ENCODE peak calls at places on chromosome 21, in four cellular contexts. S, U, Y and J are unnamed samples.

GRCh38 chr21:33650230-33650629 is 7.9 kb downstream of the ITSN1 start:
- DNase-seq in S (no peak), U (no peak), Y (no peak), J (no peak)

GRCh38 chr21:44466351-44466954 is 11.1 kb downstream of the LRRC3 start:
- DNase-seq in S (no peak), U (no peak), Y (no peak), J (no peak)

GRCh38 chr21:15084668-15085067 is 19.9 kb upstream of the NRIP1 start:
- DNase-seq in S (no peak), U (no peak), Y (peak; percentile 61), J (no peak)

GRCh38 chr21:34091607-34092006 is 18.2 kb downstream of the MRPS6 start:
- DNase-seq in S (peak; percentile 3), U (no peak), Y (no peak), J (peak; percentile 34)

GRCh38 chr21:28675265-28676041 is 317.2 kb downstream of the LTN1 start:
- DNase-seq in S (no peak), U (no peak), Y (no peak), J (no peak)

GRCh38 chr21:27369962-27370578 is 403.2 kb upstream of the ADAMTS5 start:
- DNase-seq in S (no peak), U (no peak), Y (no peak), J (no peak)

GRCh38 chr21:22355949-22356348 is 1357.7 kb downstream of the NCAM2 start:
- DNase-seq in S (no peak), U (no peak), Y (no peak), J (no peak)

GRCh38 chr21:27812279-27812678 is 845.4 kb upstream of the ADAMTS5 start:
- DNase-seq in S (no peak), U (no peak), Y (no peak), J (no peak)

GRCh38 chr21:37531402-37532042 is 164.9 kb downstream of the DYRK1A start:
- DNase-seq in S (no peak), U (no peak), Y (no peak), J (no peak)

GRCh38 chr21:34180826-34181359 is 107.5 kb downstream of the MRPS6 start:
- DNase-seq in S (no peak), U (no peak), Y (peak; percentile 28), J (no peak)

GRCh38 chr21:32565856-32566465 is 19.4 kb downstream of the TCP10L start:
- DNase-seq in S (no peak), U (no peak), Y (no peak), J (no peak)

GRCh38 chr21:34135330-34135729 is 62.0 kb downstream of the MRPS6 start:
- DNase-seq in S (no peak), U (no peak), Y (no peak), J (no peak)

GRCh38 chr21:28308516-28308915 is 684.2 kb downstream of the LTN1 start:
- DNase-seq in S (no peak), U (no peak), Y (no peak), J (no peak)

GRCh38 chr21:33259428-33259827 is 6.7 kb upstream of the IL10RB start:
- DNase-seq in S (no peak), U (no peak), Y (no peak), J (no peak)

GRCh38 chr21:44845418-44846200 is 27.7 kb upstream of the SUMO3 start:
- DNase-seq in S (no peak), U (peak; percentile 61), Y (peak; percentile 76), J (peak; percentile 97)

DNA sequence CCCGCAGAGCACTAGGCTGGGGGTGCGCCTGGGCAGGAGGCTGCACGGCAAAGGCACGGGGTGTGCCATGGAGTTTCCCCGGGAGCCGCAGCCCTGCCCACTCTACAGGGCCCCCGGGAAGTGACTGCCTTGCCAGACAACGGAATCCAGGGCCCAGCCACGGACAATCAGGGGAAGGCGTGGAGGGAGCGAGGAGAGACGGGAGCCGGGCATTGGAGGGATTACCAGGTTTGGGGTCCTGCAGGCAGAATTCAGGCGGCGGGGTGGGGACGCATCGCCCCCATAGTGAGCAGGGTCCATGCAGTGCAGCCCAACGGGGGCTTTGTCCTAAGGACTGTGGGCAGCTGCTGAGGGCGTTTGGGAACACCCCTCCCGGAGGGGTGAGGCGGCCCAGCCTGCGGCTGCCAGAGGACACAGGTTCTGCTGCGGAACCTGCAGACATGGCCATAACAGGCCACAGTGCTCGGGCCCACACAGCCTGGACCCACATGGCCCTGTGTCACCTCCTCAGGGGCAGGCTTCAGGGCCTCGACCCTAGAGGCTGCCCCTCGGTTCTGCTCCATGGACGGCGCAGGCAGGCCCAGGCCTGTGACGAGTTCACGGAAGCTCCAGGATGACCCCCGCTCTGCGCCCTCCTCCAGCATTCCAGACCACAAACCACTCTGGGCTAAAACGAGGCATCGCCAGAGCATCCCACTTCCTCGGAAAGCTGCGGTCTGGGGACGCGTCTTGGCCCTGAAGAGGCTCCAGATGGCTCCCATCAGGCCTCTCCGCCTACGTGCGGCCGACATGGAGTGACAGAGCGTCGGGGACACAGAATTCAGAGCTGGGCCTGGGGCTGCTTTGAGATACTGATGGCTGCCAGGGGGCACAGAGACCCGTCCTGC is 54.5 kb downstream of the COL6A1 start:
- DNase-seq in S (no peak), U (no peak), Y (no peak), J (no peak)
- TF ChIP-seq FOSL1 in S (no peak), U (no peak), Y (no peak), J (no peak)

GRCh38 chr21:29676395-29676794 is 263.4 kb downstream of the GRIK1 start:
- DNase-seq in S (no peak), U (no peak), Y (no peak), J (no peak)
- TF ChIP-seq FOSL1 in S (no peak), U (no peak), Y (no peak), J (no peak)

DNA sequence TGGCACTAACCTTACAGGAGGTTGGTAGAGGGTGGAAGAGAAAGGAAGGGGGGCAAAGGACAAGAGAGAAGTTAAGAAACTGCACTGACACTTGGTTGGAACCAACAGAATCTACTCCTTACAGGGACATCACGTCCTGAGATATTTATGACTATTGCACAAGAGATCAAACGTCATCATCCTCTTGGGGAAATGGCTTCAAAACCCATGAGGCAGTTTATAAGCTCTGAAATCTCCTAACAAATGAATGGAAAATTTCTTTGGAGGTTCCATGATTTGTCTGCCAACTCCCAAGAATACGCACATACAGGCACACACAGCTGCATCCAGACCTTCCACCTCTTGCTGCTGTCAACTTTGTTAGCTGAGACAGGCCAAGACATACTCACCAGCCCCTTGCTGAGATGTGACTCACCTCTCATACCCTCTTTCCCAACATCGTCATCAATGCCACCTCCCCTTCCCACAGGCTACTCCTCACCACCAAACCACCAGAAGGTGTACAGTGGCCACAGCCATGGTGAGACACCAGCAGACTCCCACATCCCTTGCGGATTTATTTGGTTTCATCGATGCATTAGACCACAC is 135.5 kb downstream of the SETD4 start:
- DNase-seq in S (no peak), U (no peak), Y (no peak), J (no peak)
- TF ChIP-seq FOSL1 in S (no peak), U (no peak), Y (no peak), J (no peak)

DNA sequence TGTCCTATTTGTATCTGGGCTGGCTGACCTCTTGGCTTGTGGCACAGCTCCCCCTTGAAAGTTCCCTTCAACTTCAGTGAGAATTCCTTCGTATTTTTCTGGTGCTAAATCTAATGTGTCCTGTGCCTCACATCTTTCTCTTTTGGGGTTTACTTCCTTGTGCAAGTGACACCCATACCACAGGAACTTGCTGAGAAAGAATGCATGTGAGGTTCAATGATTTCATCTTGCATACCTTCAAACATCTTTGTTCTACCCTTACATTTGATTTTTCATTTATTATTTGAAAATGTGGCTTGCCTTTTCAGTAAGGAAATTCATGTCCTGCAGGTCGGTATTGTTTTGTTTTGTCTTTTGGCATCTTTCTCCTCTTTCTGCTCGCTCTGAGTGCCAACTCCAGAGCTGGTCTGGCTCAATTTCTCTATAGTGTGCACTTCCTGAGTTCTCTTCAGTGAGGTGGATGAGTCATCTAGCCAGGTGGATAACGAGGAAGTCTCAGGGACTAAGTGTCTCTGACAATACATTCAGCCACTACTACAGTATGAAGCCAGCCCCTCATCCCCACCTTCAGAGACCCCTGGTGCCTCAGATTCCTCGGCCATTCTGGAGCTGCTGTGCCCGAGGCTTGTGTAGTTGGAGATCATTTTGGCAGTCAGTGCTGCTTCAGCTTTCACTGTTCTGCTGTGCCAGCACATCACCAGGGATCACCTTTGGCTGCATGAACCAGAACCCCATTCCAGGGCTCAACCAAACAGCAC is 59.4 kb downstream of the RIPK4 start:
- DNase-seq in S (peak; percentile 26), U (no peak), Y (no peak), J (no peak)
- TF ChIP-seq FOSL1 in S (peak; percentile 66), U (no peak), Y (no peak), J (no peak)

GRCh38 chr21:43021756-43022600 is 47.6 kb downstream of the PKNOX1 start:
- DNase-seq in S (no peak), U (no peak), Y (no peak), J (no peak)

GRCh38 chr21:43020177-43020576 is 45.8 kb downstream of the PKNOX1 start:
- DNase-seq in S (no peak), U (no peak), Y (no peak), J (no peak)

GRCh38 chr21:43018519-43018918 is 44.2 kb downstream of the PKNOX1 start:
- DNase-seq in S (no peak), U (no peak), Y (no peak), J (no peak)

GRCh38 chr21:43021191-43021590 is 46.8 kb downstream of the PKNOX1 start:
- DNase-seq in S (no peak), U (no peak), Y (no peak), J (no peak)

DNA sequence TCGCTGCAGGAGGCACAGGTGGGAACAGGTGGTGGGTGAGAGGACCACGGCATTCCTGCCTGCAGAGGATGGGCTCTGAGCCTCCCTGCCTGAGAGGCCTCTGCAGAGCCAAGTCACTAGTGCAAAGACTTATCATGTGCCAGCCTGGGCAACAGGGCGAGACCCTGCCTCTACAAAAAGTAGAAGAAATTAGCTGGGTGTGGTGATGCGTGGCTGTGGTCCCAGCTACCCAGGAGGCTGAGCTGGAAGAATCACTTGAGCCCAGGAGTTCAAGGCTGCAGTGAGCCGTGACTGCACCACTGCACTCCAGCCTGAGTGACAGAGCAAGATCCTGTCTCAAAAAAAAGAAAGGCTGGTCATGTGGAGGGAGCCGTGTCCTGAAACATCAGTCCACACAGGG is 46.4 kb downstream of the PKNOX1 start:
- DNase-seq in S (no peak), U (no peak), Y (no peak), J (no peak)
- TF ChIP-seq FOSL1 in S (no peak), U (no peak), Y (no peak), J (no peak)

GRCh38 chr21:31132574-31133242 is 94.4 kb upstream of the KRTAP19-8 start:
- DNase-seq in S (no peak), U (no peak), Y (no peak), J (no peak)
- TF ChIP-seq FOSL1 in S (no peak), U (no peak), Y (no peak), J (no peak)

GRCh38 chr21:39221282-39221996 is 38.2 kb upstream of the PSMG1 start:
- DNase-seq in S (no peak), U (no peak), Y (no peak), J (no peak)
- TF ChIP-seq FOSL1 in S (no peak), U (no peak), Y (no peak), J (no peak)

GRCh38 chr21:42463861-42464515 is 32.0 kb downstream of the RSPH1 start:
- DNase-seq in S (peak; percentile 92), U (no peak), Y (peak; percentile 10), J (no peak)
- TF ChIP-seq FOSL1 in S (no peak), U (no peak), Y (no peak), J (no peak)